ENCODE peak calls at places on chromosomes 1 and 21, in six cellular contexts. H is AG10803; U is NCI-H1092; P is GM04504; S is mesothelial cell of epicardium; E is NK-92 treated with Interleukin-12 subunit alpha and Interleukin-12 subunit beta, amount 100 ng/mL, for 24 hours. W is an unnamed sample.
A peak's percentile ranks its signal among the peaks of the same experiment; 100 is the strongest.

GRCh38 chr1:160081261-160081936 is at the start of gene KCNJ9:
- DNase-seq in H (peak; percentile 31), U (no peak), P (no peak), S (no peak), E (no peak), W (peak; percentile 71)

GRCh38 chr1:227390525-227390924 is 72.2 kb upstream of the CDC42BPA start:
- DNase-seq in H (peak; percentile 38), U (no peak), P (no peak), S (no peak), E (no peak), W (no peak)

GRCh38 chr21:29418813-29419212 is 120.1 kb downstream of the BACH1 start:
- DNase-seq in H (no peak), U (no peak), P (no peak), S (no peak), E (no peak), W (no peak)

GRCh38 chr1:25486602-25487001 is 55.9 kb downstream of the MACO1 start:
- DNase-seq in H (peak; percentile 48), U (no peak), P (no peak), S (no peak), E (no peak), W (peak; percentile 76)

GRCh38 chr1:11522400-11523235 is 43.7 kb downstream of the DISP3 start:
- DNase-seq in H (no peak), U (no peak), P (no peak), S (peak; percentile 10), E (no peak), W (peak; percentile 33)

GRCh38 chr1:35539073-35539823 is 18.0 kb downstream of the KIAA0319L start:
- DNase-seq in H (peak; percentile 63), U (no peak), P (no peak), S (no peak), E (peak; percentile 33), W (no peak)

GRCh38 chr21:32771134-32771523 is 426 bp downstream of the PAXBP1 start:
- DNase-seq in H (peak; percentile 54), U (peak; percentile 39), P (peak; percentile 22), S (peak; percentile 44), E (peak; percentile 49), W (peak; percentile 82)

GRCh38 chr1:198677027-198677426 is 38.2 kb downstream of the PTPRC start:
- DNase-seq in H (peak; percentile 73), U (no peak), P (no peak), S (no peak), E (no peak), W (no peak)

GRCh38 chr1:175673236-175674150 is 69.9 kb downstream of the TNR start:
- DNase-seq in H (no peak), U (no peak), P (no peak), S (no peak), E (no peak), W (no peak)

GRCh38 chr1:192579319-192579738 is 3.8 kb downstream of the RGS1 start:
- DNase-seq in H (no peak), U (no peak), P (no peak), S (no peak), E (no peak), W (no peak)

GRCh38 chr1:150621497-150622113 is 7.8 kb downstream of the ENSA start:
- DNase-seq in H (peak; percentile 75), U (no peak), P (no peak), S (no peak), E (no peak), W (peak; percentile 70)

GRCh38 chr1:112325504-112325903 is 70.5 kb upstream of the CTTNBP2NL start:
- DNase-seq in H (no peak), U (no peak), P (no peak), S (no peak), E (no peak), W (peak; percentile 88)

GRCh38 chr1:214002060-214002459 is 14.3 kb downstream of the PROX1 start:
- DNase-seq in H (no peak), U (peak; percentile 79), P (no peak), S (no peak), E (no peak), W (no peak)

GRCh38 chr1:221274373-221274772 is 395.1 kb downstream of the HLX start:
- DNase-seq in H (no peak), U (peak; percentile 83), P (no peak), S (no peak), E (no peak), W (peak; percentile 73)

GRCh38 chr1:43241352-43241953 is 28.3 kb upstream of the TMEM125 start:
- DNase-seq in H (peak; percentile 35), U (no peak), P (no peak), S (no peak), E (no peak), W (no peak)

GRCh38 chr1:156704930-156705320 is 458 bp downstream of the CRABP2 start:
- DNase-seq in H (peak; percentile 62), U (no peak), P (no peak), S (no peak), E (no peak), W (peak; percentile 76)

GRCh38 chr1:180252638-180253536 is 22.8 kb downstream of the LHX4 start:
- DNase-seq in H (peak; percentile 64), U (peak; percentile 68), P (no peak), S (no peak), E (peak; percentile 63), W (peak; percentile 97)

GRCh38 chr1:196516373-196516772 is 91.9 kb downstream of the KCNT2 start:
- DNase-seq in H (no peak), U (no peak), P (no peak), S (no peak), E (no peak), W (no peak)

GRCh38 chr1:204498980-204499379 is 4.4 kb upstream of the PIK3C2B start:
- DNase-seq in H (no peak), U (no peak), P (no peak), S (no peak), E (no peak), W (no peak)

GRCh38 chr1:47738560-47739182 is 258.5 kb downstream of the TRABD2B start:
- DNase-seq in H (peak; percentile 45), U (no peak), P (peak; percentile 12), S (peak; percentile 53), E (no peak), W (peak; percentile 92)

GRCh38 chr1:116203192-116203723 is 92.1 kb downstream of the MAB21L3 start:
- DNase-seq in H (no peak), U (no peak), P (no peak), S (no peak), E (no peak), W (no peak)

GRCh38 chr1:101451888-101452287 is 215.1 kb downstream of the S1PR1 start:
- DNase-seq in H (no peak), U (no peak), P (no peak), S (no peak), E (no peak), W (no peak)

GRCh38 chr1:31799895-31800676 is 15.7 kb downstream of the SPOCD1 start:
- DNase-seq in H (no peak), U (no peak), P (no peak), S (no peak), E (no peak), W (peak; percentile 55)

GRCh38 chr21:45643021-45643980 is at the start of gene PCBP3:
- DNase-seq in H (peak; percentile 92), U (peak; percentile 98), P (peak; percentile 91), S (peak; percentile 95), E (no peak), W (peak; percentile 100)

GRCh38 chr1:17605582-17606344 is 66.3 kb downstream of the ARHGEF10L start:
- DNase-seq in H (peak; percentile 29), U (peak; percentile 80), P (no peak), S (no peak), E (no peak), W (no peak)

GRCh38 chr1:106439475-106439874 is 617.0 kb upstream of the PRMT6 start:
- DNase-seq in H (no peak), U (no peak), P (no peak), S (no peak), E (no peak), W (no peak)

GRCh38 chr1:172653015-172653709 is 5.7 kb upstream of the FASLG start:
- DNase-seq in H (no peak), U (no peak), P (no peak), S (no peak), E (no peak), W (no peak)

GRCh38 chr1:203181586-203182376 is 4.7 kb downstream of the CHI3L1 start:
- DNase-seq in H (no peak), U (no peak), P (no peak), S (no peak), E (no peak), W (peak; percentile 69)